ENCODE peak calls at places on chromosomes 16 and 17, in six cellular contexts. T is left ventricle myocardium inferior; V is stimulated activated CD4-positive, alpha-beta T cell treated with anti-CD3 and anti-CD28 coated beads, TNF-alpha, amount 100 ng/mL, for 1 hour; J is nucleus accumbens; A is posterior cingulate gyrus; H is MCF 10A. Z is an unnamed sample.

GRCh38 chr17:7560172-7561027 is 1.3 kb upstream of the SENP3 start:
- DNase-seq in T (peak), V (no peak), J (no peak), A (no peak), H (no peak), Z (peak)

GRCh38 chr16:2910441-2910840 is 1.3 kb upstream of the FLYWCH1 start:
- DNase-seq in T (no peak), V (no peak), J (no peak), A (no peak), H (no peak), Z (peak)

GRCh38 chr16:20259549-20259948 is 67.8 kb downstream of the GP2 start:
- DNase-seq in T (no peak), V (no peak), J (no peak), A (no peak), H (no peak), Z (no peak)

GRCh38 chr17:44878627-44879221 is 20.5 kb downstream of the EFTUD2 start:
- DNase-seq in T (no peak), V (no peak), J (no peak), A (no peak), H (peak), Z (peak)

GRCh38 chr16:81514041-81514559 is 69.5 kb downstream of the CMIP start:
- DNase-seq in T (no peak), V (no peak), J (no peak), A (peak), H (no peak), Z (no peak)

GRCh38 chr17:63772801-63773271 is 561 bp downstream of the CCDC47 start:
- DNase-seq in T (no peak), V (no peak), J (no peak), A (no peak), H (peak), Z (peak)

GRCh38 chr16:632486-633335 is 1.9 kb downstream of the WFIKKN1 start:
- DNase-seq in T (no peak), V (no peak), J (no peak), A (peak), H (no peak), Z (no peak)

GRCh38 chr16:14291941-14292825 is 221.1 kb downstream of the MRTFB start:
- DNase-seq in T (no peak), V (no peak), J (no peak), A (no peak), H (no peak), Z (no peak)

GRCh38 chr17:7156342-7156940 is 22.7 kb downstream of the ASGR1 start:
- DNase-seq in T (no peak), V (no peak), J (no peak), A (no peak), H (no peak), Z (no peak)

GRCh38 chr17:7650509-7651096 is at the start of gene ATP1B2:
- DNase-seq in T (peak), V (peak), J (peak), A (peak), H (peak), Z (peak)

GRCh38 chr17:76193616-76194015 is 46.7 kb downstream of the RNF157 start:
- DNase-seq in T (no peak), V (no peak), J (no peak), A (peak), H (no peak), Z (no peak)

GRCh38 chr16:30894540-30895368 is 877 bp upstream of the BCL7C start:
- DNase-seq in T (no peak), V (no peak), J (no peak), A (no peak), H (peak), Z (peak)

GRCh38 chr16:77414752-77415231 is 20.0 kb downstream of the ADAMTS18 start:
- DNase-seq in T (no peak), V (no peak), J (no peak), A (no peak), H (peak), Z (peak)

GRCh38 chr17:63249256-63250006 is 196.7 kb downstream of the CYB561 start:
- DNase-seq in T (no peak), V (no peak), J (no peak), A (no peak), H (no peak), Z (peak)

GRCh38 chr17:7809086-7809790 is 24.8 kb upstream of the KDM6B start:
- DNase-seq in T (no peak), V (no peak), J (no peak), A (no peak), H (peak), Z (no peak)

GRCh38 chr17:51260960-51261958 is 913 bp downstream of the UTP18 start:
- DNase-seq in T (peak), V (peak), J (no peak), A (peak), H (peak), Z (no peak)

GRCh38 chr17:38915639-38915995 is 9.8 kb upstream of the LASP1NB start:
- DNase-seq in T (no peak), V (no peak), J (no peak), A (peak), H (no peak), Z (no peak)

Z was measured in fibroblast of the aortic adventitia.